ENCODE peak calls at places on chromosome 5, in four cellular contexts. S, Z, I and O are unnamed samples.

GRCh38 chr5:40441733-40442132 is 238.0 kb upstream of the PTGER4 start:
- DNase-seq in Z (no peak), S (no peak), I (no peak), O (no peak)

GRCh38 chr5:52809884-52810283 is 22.2 kb downstream of the ITGA1 start:
- DNase-seq in Z (peak), I (no peak), S (no peak), O (peak)

GRCh38 chr5:159768243-159768642 is 148.0 kb upstream of the ADRA1B start:
- DNase-seq in I (no peak), S (no peak), Z (peak), O (peak)

GRCh38 chr5:126641387-126641786 is 40.6 kb downstream of the PHAX start:
- DNase-seq in Z (no peak), I (no peak), S (no peak), O (no peak)

GRCh38 chr5:142830241-142831018 is 60.3 kb downstream of the ARHGAP26 start:
- DNase-seq in I (no peak), Z (peak), S (no peak), O (no peak)

GRCh38 chr5:58940446-58940845 is 357.6 kb downstream of the RAB3C start:
- DNase-seq in Z (peak), S (peak), I (no peak), O (peak)

GRCh38 chr5:158373623-158374375 is 514.9 kb upstream of the CLINT1 start:
- DNase-seq in I (no peak), S (no peak), Z (no peak), O (no peak)

GRCh38 chr5:93582677-93583524 is at the start of gene NR2F1:
- DNase-seq in Z (peak), S (peak), I (peak), O (peak)

GRCh38 chr5:42900734-42901133 is 89.0 kb upstream of the SELENOP start:
- DNase-seq in S (no peak), Z (no peak), I (no peak), O (no peak)

GRCh38 chr5:94849821-94850736 is 231.6 kb downstream of the SLF1 start:
- DNase-seq in Z (peak), S (peak), I (peak), O (peak)

GRCh38 chr5:142803428-142804111 is 33.4 kb downstream of the ARHGAP26 start:
- DNase-seq in I (no peak), Z (no peak), S (no peak), O (no peak)

GRCh38 chr5:96780626-96781025 is 27.1 kb downstream of the ERAP1 start:
- DNase-seq in S (no peak), Z (no peak), I (no peak), O (no peak)

GRCh38 chr5:150641006-150641570 is 628 bp downstream of the SYNPO start:
- DNase-seq in Z (peak), S (peak), I (no peak), O (no peak)

GRCh38 chr5:72525816-72526215 is 18.6 kb upstream of the ZNF366 start:
- DNase-seq in Z (no peak), S (no peak), I (no peak), O (peak)

GRCh38 chr5:88824892-88825781 is 57.8 kb downstream of the MEF2C start:
- DNase-seq in I (no peak), Z (peak), S (no peak), O (peak)

GRCh38 chr5:71924980-71925379 is 182.3 kb upstream of the MAP1B start:
- DNase-seq in S (no peak), Z (peak), I (peak), O (peak)

GRCh38 chr5:60161340-60161934 is 267.9 kb upstream of the PDE4D start:
- DNase-seq in I (peak), S (peak), Z (peak), O (peak)

GRCh38 chr5:112996830-112997374 is 20.3 kb downstream of the DCP2 start:
- DNase-seq in S (no peak), Z (no peak), I (no peak), O (no peak)

GRCh38 chr5:25107878-25108277 is 463.1 kb upstream of the CDH10 start:
- DNase-seq in Z (peak), I (no peak), S (no peak), O (no peak)

GRCh38 chr5:82593481-82593880 is 315.3 kb upstream of the RPS23 start:
- DNase-seq in Z (peak), I (no peak), S (no peak), O (peak)

GRCh38 chr5:36239370-36240293 is 2.1 kb downstream of the NADK2 start:
- DNase-seq in S (no peak), Z (no peak), I (no peak), O (peak)

GRCh38 chr5:9456435-9457042 is 89.3 kb downstream of the SEMA5A start:
- DNase-seq in Z (peak), S (no peak), I (no peak), O (peak)

GRCh38 chr5:149371296-149371962 is 7.7 kb downstream of the IL17B start:
- DNase-seq in I (peak), S (peak), Z (peak), O (peak)

GRCh38 chr5:125227333-125228075 is 481.1 kb upstream of the ZNF608 start:
- DNase-seq in S (peak), Z (no peak), I (no peak), O (no peak)

GRCh38 chr5:80686757-80687156 is 32.0 kb upstream of the DHFR start:
- DNase-seq in S (peak), Z (peak), I (no peak), O (peak)

GRCh38 chr5:132103969-132104391 is 30.4 kb downstream of the CSF2 start:
- DNase-seq in Z (no peak), I (no peak), S (no peak), O (no peak)

GRCh38 chr5:38796000-38796738 is 49.6 kb upstream of the OSMR start:
- DNase-seq in I (no peak), Z (no peak), S (no peak), O (no peak)